ENCODE peak calls at places on chromosomes 3 and 15, in seven cellular contexts. G is T-helper 2 cell treated with Interferon-gamma antibody and Interleukin-4, amounts not matched to agents 5 μg/mL and 100 μg/mL, for 36 hours; Q is DMS153; E is hypothalamus; Z is GM12865; O is left colon; J is GM20000. C is an unnamed sample.

GRCh38 chr3:107928084-107928445 is 162.8 kb downstream of the CD47 start:
- DNase-seq in G (no peak), Q (no peak), E (peak), Z (no peak), O (no peak), J (peak), C (no peak)

GRCh38 chr3:13844286-13844685 is 35.6 kb downstream of the WNT7A start:
- DNase-seq in G (no peak), Q (no peak), E (no peak), Z (no peak), O (no peak), J (no peak), C (no peak)

GRCh38 chr3:128381609-128382008 is 85.1 kb downstream of the DNAJB8 start:
- DNase-seq in G (no peak), Q (no peak), E (no peak), Z (no peak), O (peak), J (no peak), C (no peak)

GRCh38 chr3:23041918-23042696 is 161.0 kb upstream of the UBE2E2 start:
- DNase-seq in G (no peak), Q (no peak), E (no peak), Z (no peak), O (no peak), J (no peak), C (no peak)

GRCh38 chr3:149535395-149535685 is 60.8 kb downstream of the TM4SF4 start:
- DNase-seq in G (no peak), Q (no peak), E (no peak), Z (no peak), O (no peak), J (no peak), C (no peak)

GRCh38 chr3:128950223-128950938 is 43.5 kb downstream of the CFAP92 start:
- DNase-seq in G (peak), Q (peak), E (peak), Z (peak), O (no peak), J (peak), C (no peak)

GRCh38 chr15:93358171-93359036 is 269.4 kb upstream of the RGMA start:
- DNase-seq in G (no peak), Q (no peak), E (no peak), Z (no peak), O (no peak), J (no peak), C (no peak)

GRCh38 chr15:95208071-95208470 is 976.7 kb downstream of the MCTP2 start:
- DNase-seq in G (no peak), Q (no peak), E (no peak), Z (no peak), O (no peak), J (no peak), C (no peak)

GRCh38 chr3:111857474-111857873 is 1.6 kb upstream of the PHLDB2 start:
- DNase-seq in G (no peak), Q (no peak), E (no peak), Z (no peak), O (no peak), J (no peak), C (no peak)

GRCh38 chr3:72011495-72011894 is 226.5 kb upstream of the PROK2 start:
- DNase-seq in G (no peak), Q (no peak), E (no peak), Z (no peak), O (no peak), J (no peak), C (no peak)

GRCh38 chr15:89377042-89377841 is 42.6 kb upstream of the POLG start:
- DNase-seq in G (no peak), Q (no peak), E (no peak), Z (no peak), O (no peak), J (no peak), C (no peak)

GRCh38 chr3:64977308-64978100 is 289.7 kb upstream of the ADAMTS9 start:
- DNase-seq in G (no peak), Q (no peak), E (no peak), Z (no peak), O (no peak), J (no peak), C (no peak)

GRCh38 chr15:62894322-62895085 is 148.0 kb upstream of the TPM1 start:
- DNase-seq in G (no peak), Q (no peak), E (no peak), Z (no peak), O (no peak), J (no peak), C (no peak)

GRCh38 chr15:66193066-66193465 is 60.5 kb downstream of the MEGF11 start:
- DNase-seq in G (no peak), Q (no peak), E (no peak), Z (no peak), O (no peak), J (no peak), C (no peak)

GRCh38 chr3:129629011-129629410 is 22.5 kb upstream of the PLXND1 start:
- DNase-seq in G (no peak), Q (no peak), E (no peak), Z (no peak), O (peak), J (no peak), C (no peak)

GRCh38 chr3:150385296-150386242 is 22.5 kb upstream of the TSC22D2 start:
- DNase-seq in G (peak), Q (no peak), E (no peak), Z (peak), O (no peak), J (peak), C (no peak)

GRCh38 chr15:67504796-67505195 is 16.1 kb upstream of the C15orf61 start:
- DNase-seq in G (no peak), Q (no peak), E (no peak), Z (peak), O (no peak), J (no peak), C (no peak)

GRCh38 chr15:68319997-68320396 is 42.5 kb downstream of the FEM1B start:
- DNase-seq in G (no peak), Q (no peak), E (no peak), Z (no peak), O (no peak), J (no peak), C (no peak)

GRCh38 chr3:45557886-45558285 is 36.7 kb upstream of the LIMD1 start:
- DNase-seq in G (no peak), Q (no peak), E (no peak), Z (no peak), O (no peak), J (no peak), C (no peak)

GRCh38 chr3:31968391-31968926 is 12.6 kb downstream of the OSBPL10 start:
- DNase-seq in G (no peak), Q (no peak), E (no peak), Z (no peak), O (no peak), J (no peak), C (no peak)

GRCh38 chr3:4994144-4994730 is 15.0 kb downstream of the BHLHE40 start:
- DNase-seq in G (no peak), Q (no peak), E (no peak), Z (no peak), O (no peak), J (no peak), C (no peak)

GRCh38 chr3:195221015-195221853 is 49.7 kb downstream of the XXYLT1 start:
- DNase-seq in G (no peak), Q (no peak), E (no peak), Z (no peak), O (no peak), J (no peak), C (no peak)

GRCh38 chr3:106119691-106120090 is 250.9 kb upstream of the CBLB start:
- DNase-seq in G (peak), Q (no peak), E (no peak), Z (no peak), O (no peak), J (no peak), C (no peak)

GRCh38 chr15:99250001-99250400 is 620 bp upstream of the TTC23 start:
- DNase-seq in G (no peak), Q (no peak), E (no peak), Z (no peak), O (no peak), J (no peak), C (no peak)

GRCh38 chr3:63450634-63451363 is 172.7 kb downstream of the SYNPR start:
- DNase-seq in G (no peak), Q (no peak), E (no peak), Z (no peak), O (peak), J (no peak), C (no peak)

GRCh38 chr3:24505678-24506560 is 11.3 kb upstream of the THRB start:
- DNase-seq in G (no peak), Q (no peak), E (no peak), Z (no peak), O (no peak), J (no peak), C (no peak)

C was measured in CD8-positive, alpha-beta T cell.